ENCODE peak calls at places on chromosome 20, in six cellular contexts. One of them, this sample, is unnamed.

GRCh38 chr20:53298900-53299299 is 294.7 kb downstream of the ZNF217 start:
- DNase-seq in GM06990: no peak
- DNase-seq in OCI-LY7: no peak
- DNase-seq in prostate gland: no peak
- DNase-seq in endodermal cell: no peak
- DNase-seq in fibroblast of the aortic adventitia: no peak
- DNase-seq in this sample: no peak

GRCh38 chr20:21522479-21523397 is 8.9 kb upstream of the NKX2-2 start:
- DNase-seq in OCI-LY7: no peak
- DNase-seq in fibroblast of the aortic adventitia: no peak
- DNase-seq in endodermal cell: peak
- DNase-seq in GM06990: no peak
- DNase-seq in prostate gland: no peak
- DNase-seq in this sample: no peak

GRCh38 chr20:50230184-50230583 is 39.6 kb downstream of the CEBPB start:
- DNase-seq in fibroblast of the aortic adventitia: no peak
- DNase-seq in endodermal cell: no peak
- DNase-seq in prostate gland: no peak
- DNase-seq in GM06990: no peak
- DNase-seq in OCI-LY7: no peak
- DNase-seq in this sample: no peak

GRCh38 chr20:41693136-41693979 is 75.2 kb upstream of the CHD6 start:
- DNase-seq in fibroblast of the aortic adventitia: peak
- DNase-seq in endodermal cell: peak
- DNase-seq in GM06990: peak
- DNase-seq in prostate gland: peak
- DNase-seq in OCI-LY7: peak
- DNase-seq in this sample: peak

GRCh38 chr20:10986586-10986985 is 312.8 kb upstream of the JAG1 start:
- DNase-seq in prostate gland: no peak
- DNase-seq in OCI-LY7: no peak
- DNase-seq in fibroblast of the aortic adventitia: peak
- DNase-seq in endodermal cell: no peak
- DNase-seq in GM06990: no peak
- DNase-seq in this sample: no peak

GRCh38 chr20:48440916-48441315 is 386.9 kb downstream of the PREX1 start:
- DNase-seq in endodermal cell: no peak
- DNase-seq in OCI-LY7: no peak
- DNase-seq in prostate gland: no peak
- DNase-seq in fibroblast of the aortic adventitia: no peak
- DNase-seq in GM06990: no peak
- DNase-seq in this sample: no peak

GRCh38 chr20:50193851-50194830 is 3.5 kb downstream of the CEBPB start:
- DNase-seq in GM06990: no peak
- DNase-seq in endodermal cell: peak
- DNase-seq in fibroblast of the aortic adventitia: peak
- DNase-seq in OCI-LY7: no peak
- DNase-seq in prostate gland: no peak
- DNase-seq in this sample: peak

GRCh38 chr20:50285376-50286173 is 94.9 kb downstream of the CEBPB start:
- DNase-seq in OCI-LY7: peak
- DNase-seq in endodermal cell: no peak
- DNase-seq in fibroblast of the aortic adventitia: peak
- DNase-seq in GM06990: peak
- DNase-seq in prostate gland: no peak
- DNase-seq in this sample: peak

GRCh38 chr20:56506103-56506502 is 18.4 kb upstream of the FAM209A start:
- DNase-seq in endodermal cell: no peak
- DNase-seq in GM06990: no peak
- DNase-seq in OCI-LY7: no peak
- DNase-seq in fibroblast of the aortic adventitia: no peak
- DNase-seq in prostate gland: no peak
- DNase-seq in this sample: peak

GRCh38 chr20:34683667-34684066 is 6.8 kb upstream of the PIGU start:
- DNase-seq in endodermal cell: no peak
- DNase-seq in prostate gland: no peak
- DNase-seq in OCI-LY7: no peak
- DNase-seq in fibroblast of the aortic adventitia: no peak
- DNase-seq in GM06990: no peak
- DNase-seq in this sample: no peak

GRCh38 chr20:37343212-37343993 is 2.5 kb upstream of the SRC start:
- DNase-seq in GM06990: no peak
- DNase-seq in endodermal cell: no peak
- DNase-seq in OCI-LY7: no peak
- DNase-seq in fibroblast of the aortic adventitia: no peak
- DNase-seq in prostate gland: peak
- DNase-seq in this sample: no peak

GRCh38 chr20:34938466-34939163 is 17.0 kb downstream of the GSS start:
- DNase-seq in prostate gland: peak
- DNase-seq in fibroblast of the aortic adventitia: no peak
- DNase-seq in OCI-LY7: no peak
- DNase-seq in GM06990: no peak
- DNase-seq in endodermal cell: no peak
- DNase-seq in this sample: no peak

GRCh38 chr20:24629668-24630067 is 160.2 kb downstream of the SYNDIG1 start:
- DNase-seq in endodermal cell: peak
- DNase-seq in OCI-LY7: no peak
- DNase-seq in prostate gland: peak
- DNase-seq in fibroblast of the aortic adventitia: peak
- DNase-seq in GM06990: no peak
- DNase-seq in this sample: peak

GRCh38 chr20:3238616-3239025 is 369 bp downstream of the SLC4A11 start:
- DNase-seq in OCI-LY7: peak
- DNase-seq in prostate gland: peak
- DNase-seq in endodermal cell: peak
- DNase-seq in GM06990: no peak
- DNase-seq in fibroblast of the aortic adventitia: peak
- DNase-seq in this sample: no peak

GRCh38 chr20:61579908-61580307 is 327.8 kb downstream of the CDH4 start:
- DNase-seq in GM06990: no peak
- DNase-seq in fibroblast of the aortic adventitia: no peak
- DNase-seq in endodermal cell: no peak
- DNase-seq in prostate gland: no peak
- DNase-seq in OCI-LY7: no peak
- DNase-seq in this sample: no peak

GRCh38 chr20:32319100-32319499 is 39.0 kb upstream of the ASXL1 start:
- DNase-seq in OCI-LY7: no peak
- DNase-seq in GM06990: no peak
- DNase-seq in fibroblast of the aortic adventitia: no peak
- DNase-seq in prostate gland: no peak
- DNase-seq in endodermal cell: no peak
- DNase-seq in this sample: no peak

GRCh38 chr20:10509411-10509810 is 74.3 kb downstream of the SLX4IP start:
- DNase-seq in OCI-LY7: no peak
- DNase-seq in GM06990: no peak
- DNase-seq in prostate gland: no peak
- DNase-seq in fibroblast of the aortic adventitia: no peak
- DNase-seq in endodermal cell: no peak
- DNase-seq in this sample: no peak

GRCh38 chr20:33000802-33001466 is 3.3 kb downstream of the SUN5 start:
- DNase-seq in prostate gland: no peak
- DNase-seq in GM06990: no peak
- DNase-seq in fibroblast of the aortic adventitia: no peak
- DNase-seq in endodermal cell: peak
- DNase-seq in OCI-LY7: no peak
- DNase-seq in this sample: no peak

GRCh38 chr20:35739294-35740163 is 2.5 kb downstream of the RBM39 start:
- DNase-seq in GM06990: no peak
- DNase-seq in fibroblast of the aortic adventitia: peak
- DNase-seq in prostate gland: no peak
- DNase-seq in OCI-LY7: peak
- DNase-seq in endodermal cell: peak
- DNase-seq in this sample: peak

DNA sequence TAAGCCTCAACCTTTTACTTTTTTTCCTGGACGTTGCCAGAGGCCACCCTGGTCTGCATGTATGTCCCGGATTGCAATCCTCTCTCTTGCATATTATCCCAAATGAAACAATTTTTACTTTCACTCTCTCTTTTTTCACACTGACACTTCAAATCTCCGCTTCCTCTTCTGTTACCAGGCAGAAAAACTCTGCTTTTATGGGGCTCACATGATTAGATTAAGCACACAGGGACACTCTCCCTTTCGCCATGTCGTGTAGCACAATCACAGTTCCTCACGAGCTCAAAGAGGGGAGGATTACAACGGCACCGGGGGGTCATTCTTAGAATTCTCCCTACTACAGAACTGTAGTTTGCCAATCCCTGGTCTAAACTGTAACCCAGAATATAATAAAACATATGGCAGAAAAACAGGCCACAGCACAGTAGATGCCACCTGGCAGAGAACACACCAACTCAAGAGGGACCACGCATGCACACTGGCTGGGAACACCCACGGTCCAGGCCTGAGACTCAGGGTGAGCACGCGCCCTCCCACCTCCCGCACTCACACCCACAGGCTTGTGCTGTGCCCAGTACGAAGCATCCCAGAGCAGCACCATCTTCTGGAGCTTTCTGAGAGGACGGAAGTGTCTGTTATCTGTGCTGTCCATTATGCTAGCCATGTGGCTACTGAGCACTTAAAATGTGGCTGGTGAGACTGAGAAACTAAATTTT is 288.7 kb downstream of the KIF16B start:
- DNase-seq in OCI-LY7: no peak
- DNase-seq in GM06990: no peak
- DNase-seq in fibroblast of the aortic adventitia: no peak
- DNase-seq in prostate gland: no peak
- DNase-seq in endodermal cell: no peak
- DNase-seq in this sample: no peak
- H3K4me3 ChIP-seq in OCI-LY7: no peak
- H3K4me3 ChIP-seq in GM06990: no peak
- H3K4me3 ChIP-seq in fibroblast of the aortic adventitia: no peak
- H3K4me3 ChIP-seq in prostate gland: no peak
- H3K4me3 ChIP-seq in endodermal cell: no peak
- H3K4me3 ChIP-seq in this sample: no peak

GRCh38 chr20:62741701-62742491 is 33.3 kb downstream of the NTSR1 start:
- DNase-seq in fibroblast of the aortic adventitia: no peak
- DNase-seq in OCI-LY7: no peak
- DNase-seq in endodermal cell: no peak
- DNase-seq in prostate gland: no peak
- DNase-seq in GM06990: no peak
- DNase-seq in this sample: no peak

GRCh38 chr20:62739581-62740285 is 31.1 kb downstream of the NTSR1 start:
- DNase-seq in GM06990: peak
- DNase-seq in endodermal cell: no peak
- DNase-seq in fibroblast of the aortic adventitia: no peak
- DNase-seq in prostate gland: no peak
- DNase-seq in OCI-LY7: no peak
- DNase-seq in this sample: no peak

GRCh38 chr20:62739067-62739466 is 30.4 kb downstream of the NTSR1 start:
- DNase-seq in GM06990: no peak
- DNase-seq in OCI-LY7: no peak
- DNase-seq in prostate gland: no peak
- DNase-seq in fibroblast of the aortic adventitia: no peak
- DNase-seq in endodermal cell: no peak
- DNase-seq in this sample: no peak

GRCh38 chr20:62741191-62741676 is 32.6 kb downstream of the NTSR1 start:
- DNase-seq in fibroblast of the aortic adventitia: peak
- DNase-seq in GM06990: no peak
- DNase-seq in endodermal cell: peak
- DNase-seq in OCI-LY7: no peak
- DNase-seq in prostate gland: no peak
- DNase-seq in this sample: peak

GRCh38 chr20:62740286-62741141 is 31.9 kb downstream of the NTSR1 start:
- DNase-seq in OCI-LY7: no peak
- DNase-seq in GM06990: peak
- DNase-seq in endodermal cell: no peak
- DNase-seq in prostate gland: no peak
- DNase-seq in fibroblast of the aortic adventitia: peak
- DNase-seq in this sample: peak
- TF ChIP-seq CTCF in OCI-LY7: no peak
- TF ChIP-seq CTCF in GM06990: peak
- TF ChIP-seq CTCF in endodermal cell: no peak
- TF ChIP-seq CTCF in prostate gland: no peak
- TF ChIP-seq CTCF in fibroblast of the aortic adventitia: no peak
- TF ChIP-seq CTCF in this sample: no peak

DNA sequence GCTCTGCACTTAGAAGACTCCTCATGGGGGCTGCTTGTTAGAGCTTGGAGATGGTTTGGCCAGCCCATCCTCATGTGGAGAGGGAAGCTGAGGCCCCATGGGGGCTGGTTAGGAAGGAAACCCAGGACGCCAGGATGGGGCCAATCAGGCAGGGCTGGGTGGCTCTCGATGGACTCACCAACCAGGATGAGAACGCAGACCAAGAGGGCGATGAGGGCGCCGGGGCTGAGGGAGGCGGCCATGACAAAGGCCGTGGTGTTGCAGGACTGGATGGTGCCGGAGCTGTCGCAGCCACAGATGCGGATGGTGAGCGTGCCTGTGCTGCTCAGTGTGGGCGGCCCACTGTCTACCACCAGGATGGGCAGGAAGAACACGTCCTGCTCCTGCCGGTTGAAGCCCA is 59.7 kb downstream of the CD40 start:
- DNase-seq in OCI-LY7: no peak
- DNase-seq in prostate gland: no peak
- DNase-seq in endodermal cell: no peak
- DNase-seq in fibroblast of the aortic adventitia: no peak
- DNase-seq in GM06990: no peak
- DNase-seq in this sample: no peak
- H3K4me3 ChIP-seq in OCI-LY7: no peak
- H3K4me3 ChIP-seq in prostate gland: no peak
- H3K4me3 ChIP-seq in endodermal cell: no peak
- H3K4me3 ChIP-seq in fibroblast of the aortic adventitia: no peak
- H3K4me3 ChIP-seq in GM06990: no peak
- H3K4me3 ChIP-seq in this sample: no peak

GRCh38 chr20:57999465-58000111 is 228.9 kb downstream of the ANKRD60 start:
- DNase-seq in endodermal cell: peak
- DNase-seq in fibroblast of the aortic adventitia: no peak
- DNase-seq in prostate gland: peak
- DNase-seq in OCI-LY7: no peak
- DNase-seq in GM06990: no peak
- DNase-seq in this sample: no peak

GRCh38 chr20:57998981-57999464 is 229.4 kb downstream of the ANKRD60 start:
- DNase-seq in OCI-LY7: no peak
- DNase-seq in endodermal cell: no peak
- DNase-seq in fibroblast of the aortic adventitia: no peak
- DNase-seq in GM06990: no peak
- DNase-seq in prostate gland: no peak
- DNase-seq in this sample: no peak

GRCh38 chr20:57996936-57997629 is 231.4 kb downstream of the ANKRD60 start:
- DNase-seq in GM06990: no peak
- DNase-seq in prostate gland: peak
- DNase-seq in OCI-LY7: no peak
- DNase-seq in fibroblast of the aortic adventitia: peak
- DNase-seq in endodermal cell: no peak
- DNase-seq in this sample: peak

GRCh38 chr20:57996465-57996864 is 232.0 kb downstream of the ANKRD60 start:
- DNase-seq in endodermal cell: no peak
- DNase-seq in prostate gland: no peak
- DNase-seq in fibroblast of the aortic adventitia: no peak
- DNase-seq in OCI-LY7: no peak
- DNase-seq in GM06990: no peak
- DNase-seq in this sample: no peak

DNA sequence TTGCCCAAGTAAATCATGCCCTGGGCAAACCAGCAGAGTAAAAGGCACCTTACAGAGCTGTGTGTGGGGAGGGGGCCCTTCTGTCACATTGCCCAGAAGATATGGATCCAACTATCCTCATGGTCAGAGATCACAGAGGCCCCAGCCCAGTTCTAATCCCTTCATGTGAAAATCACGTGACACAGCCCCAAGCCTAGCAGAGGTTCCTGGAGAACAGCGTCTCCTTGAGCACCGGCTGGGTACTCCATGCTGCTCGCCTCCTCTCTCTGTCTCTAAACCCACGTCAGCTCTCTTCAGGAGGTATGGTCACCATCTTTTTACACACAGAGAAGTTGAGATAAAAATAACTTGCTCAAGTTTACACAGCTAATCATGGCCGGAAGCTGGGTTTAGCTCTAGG is 230.2 kb downstream of the ANKRD60 start:
- DNase-seq in fibroblast of the aortic adventitia: no peak
- DNase-seq in prostate gland: no peak
- DNase-seq in endodermal cell: peak
- DNase-seq in OCI-LY7: no peak
- DNase-seq in GM06990: no peak
- DNase-seq in this sample: no peak
- TF ChIP-seq CTCF in fibroblast of the aortic adventitia: no peak
- TF ChIP-seq CTCF in prostate gland: no peak
- TF ChIP-seq CTCF in endodermal cell: peak
- TF ChIP-seq CTCF in OCI-LY7: no peak
- TF ChIP-seq CTCF in GM06990: no peak
- TF ChIP-seq CTCF in this sample: no peak

This sample was measured in fibroblast of pulmonary artery.